ENCODE peak calls at places on chromosomes 16 and 17, in nine cellular contexts. V is lung, F is NCI-H774, G is glutamatergic neuron, A is A172, W is T-helper 2 cell, E is left colon, U is anterior cingulate cortex, O is tibial nerve. B is an unnamed sample.

GRCh38 chr17:36544320-36545092 is at the start of gene GGNBP2:
- DNase-seq in V (peak), F (peak), G (peak), A (peak), W (peak), E (peak), U (peak), O (peak), B (peak)

GRCh38 chr17:45310380-45311324 is 6.2 kb downstream of the MAP3K14 start:
- DNase-seq in V (no peak), F (peak), G (no peak), A (no peak), W (no peak), E (peak), U (no peak), O (no peak), B (peak)

GRCh38 chr16:86988920-86989715 is 328.1 kb downstream of the C16orf95 start:
- DNase-seq in V (no peak), F (no peak), G (peak), A (no peak), W (no peak), E (no peak), U (no peak), O (no peak), B (no peak)

GRCh38 chr16:28257256-28257655 is 35.1 kb upstream of the SBK1 start:
- DNase-seq in V (no peak), F (no peak), G (no peak), A (no peak), W (no peak), E (no peak), U (no peak), O (no peak), B (no peak)

GRCh38 chr17:44865231-44865660 is 17.6 kb downstream of the HIGD1B start:
- DNase-seq in V (peak), F (peak), G (peak), A (peak), W (peak), E (peak), U (peak), O (peak), B (no peak)

GRCh38 chr17:48841395-48841831 is 10.6 kb downstream of the CALCOCO2 start:
- DNase-seq in V (no peak), F (no peak), G (no peak), A (peak), W (peak), E (no peak), U (no peak), O (peak), B (peak)

GRCh38 chr17:31487648-31488263 is 96.3 kb downstream of the RAB11FIP4 start:
- DNase-seq in V (peak), F (peak), G (peak), A (peak), W (peak), E (peak), U (peak), O (peak), B (peak)

GRCh38 chr17:79779088-79779529 is 1.2 kb downstream of the CBX2 start:
- DNase-seq in V (no peak), F (no peak), G (peak), A (no peak), W (no peak), E (no peak), U (no peak), O (no peak), B (no peak)

GRCh38 chr17:68909066-68909465 is 46.1 kb downstream of the ABCA8 start:
- DNase-seq in V (peak), F (no peak), G (no peak), A (peak), W (no peak), E (peak), U (no peak), O (peak), B (no peak)

GRCh38 chr17:11805952-11806351 is 191.3 kb downstream of the ZNF18 start:
- DNase-seq in V (no peak), F (no peak), G (no peak), A (no peak), W (no peak), E (no peak), U (no peak), O (no peak), B (no peak)

GRCh38 chr17:64540118-64540776 is 33.5 kb downstream of the CEP95 start:
- DNase-seq in V (no peak), F (no peak), G (no peak), A (no peak), W (no peak), E (no peak), U (no peak), O (no peak), B (no peak)

GRCh38 chr17:63954402-63955063 is 18.2 kb downstream of the SCN4A start:
- DNase-seq in V (no peak), F (no peak), G (no peak), A (no peak), W (peak), E (no peak), U (no peak), O (no peak), B (no peak)

GRCh38 chr16:11430601-11431317 is 85.5 kb downstream of the RMI2 start:
- DNase-seq in V (no peak), F (no peak), G (no peak), A (no peak), W (no peak), E (no peak), U (no peak), O (no peak), B (no peak)

GRCh38 chr16:58205276-58206036 is 7.5 kb upstream of the CSNK2A2 start:
- DNase-seq in V (no peak), F (no peak), G (no peak), A (no peak), W (no peak), E (no peak), U (no peak), O (no peak), B (no peak)

GRCh38 chr16:88857728-88858339 is 907 bp downstream of the TRAPPC2L start:
- DNase-seq in V (peak), F (no peak), G (peak), A (peak), W (peak), E (peak), U (peak), O (peak), B (peak)

GRCh38 chr16:17380613-17381012 is 90.1 kb downstream of the XYLT1 start:
- DNase-seq in V (no peak), F (no peak), G (no peak), A (no peak), W (no peak), E (no peak), U (no peak), O (no peak), B (no peak)

GRCh38 chr17:60315650-60316049 is 76.3 kb downstream of the USP32 start:
- DNase-seq in V (no peak), F (no peak), G (no peak), A (peak), W (no peak), E (no peak), U (no peak), O (no peak), B (no peak)

GRCh38 chr17:63760771-63761539 is 12.4 kb downstream of the CCDC47 start:
- DNase-seq in V (no peak), F (no peak), G (no peak), A (no peak), W (no peak), E (no peak), U (no peak), O (no peak), B (no peak)

GRCh38 chr17:60766778-60767190 is 89.1 kb downstream of the BCAS3 start:
- DNase-seq in V (no peak), F (no peak), G (no peak), A (no peak), W (no peak), E (no peak), U (no peak), O (no peak), B (no peak)

GRCh38 chr16:75068632-75069031 is 47.9 kb downstream of the LDHD start:
- DNase-seq in V (no peak), F (no peak), G (no peak), A (no peak), W (no peak), E (no peak), U (no peak), O (no peak), B (no peak)